ENCODE peak calls at places on chromosomes 6 and 20, in six cellular contexts. V, R, K, W, P and O are unnamed samples.

GRCh38 chr20:59723108-59723500 is 118.8 kb downstream of the PHACTR3 start:
- DNase-seq in V (no peak), R (no peak), K (no peak), W (no peak), P (no peak), O (no peak)

GRCh38 chr6:136249336-136249735 is 775 bp downstream of the MTFR2 start:
- DNase-seq in V (no peak), R (no peak), K (no peak), W (no peak), P (no peak), O (no peak)

GRCh38 chr6:34146021-34146782 is at the start of gene GRM4:
- DNase-seq in V (no peak), R (peak; percentile 55), K (no peak), W (no peak), P (no peak), O (no peak)

GRCh38 chr6:21634582-21634981 is 41.0 kb downstream of the SOX4 start:
- DNase-seq in V (peak; percentile 30), R (no peak), K (no peak), W (no peak), P (no peak), O (no peak)

GRCh38 chr6:107228754-107229153 is 113.4 kb upstream of the BEND3 start:
- DNase-seq in V (no peak), R (no peak), K (no peak), W (no peak), P (no peak), O (no peak)

GRCh38 chr20:63652192-63652980 is 838 bp downstream of the STMN3 start:
- DNase-seq in V (peak; percentile 41), R (no peak), K (peak; percentile 90), W (no peak), P (no peak), O (no peak)

GRCh38 chr20:17914957-17915356 is 53.6 kb downstream of the SNX5 start:
- DNase-seq in V (no peak), R (peak; percentile 36), K (no peak), W (no peak), P (no peak), O (no peak)

GRCh38 chr6:31143148-31143547 is 4.3 kb upstream of the PSORS1C2 start:
- DNase-seq in V (no peak), R (peak; percentile 88), K (no peak), W (no peak), P (peak; percentile 59), O (no peak)

GRCh38 chr6:24517659-24518538 is 23.1 kb downstream of the ALDH5A1 start:
- DNase-seq in V (no peak), R (no peak), K (no peak), W (peak; percentile 81), P (no peak), O (no peak)
- TF ChIP-seq POLR2AphosphoS5 in V (no peak), R (no peak), K (no peak), W (no peak), P (no peak), O (no peak)

GRCh38 chr6:111119550-111120329 is 32.4 kb downstream of the SLC16A10 start:
- DNase-seq in V (no peak), R (no peak), K (no peak), W (no peak), P (no peak), O (no peak)

GRCh38 chr6:111113731-111114438 is 26.6 kb downstream of the SLC16A10 start:
- DNase-seq in V (no peak), R (peak; percentile 66), K (peak; percentile 47), W (no peak), P (peak; percentile 42), O (no peak)

GRCh38 chr6:111118816-111119215 is 31.5 kb downstream of the SLC16A10 start:
- DNase-seq in V (no peak), R (no peak), K (no peak), W (no peak), P (no peak), O (no peak)

GRCh38 chr6:111114484-111114883 is 27.2 kb downstream of the SLC16A10 start:
- DNase-seq in V (no peak), R (no peak), K (no peak), W (no peak), P (no peak), O (no peak)
- TF ChIP-seq CTCF in V (no peak), R (no peak), K (no peak), W (no peak), P (no peak), O (no peak)

DNA sequence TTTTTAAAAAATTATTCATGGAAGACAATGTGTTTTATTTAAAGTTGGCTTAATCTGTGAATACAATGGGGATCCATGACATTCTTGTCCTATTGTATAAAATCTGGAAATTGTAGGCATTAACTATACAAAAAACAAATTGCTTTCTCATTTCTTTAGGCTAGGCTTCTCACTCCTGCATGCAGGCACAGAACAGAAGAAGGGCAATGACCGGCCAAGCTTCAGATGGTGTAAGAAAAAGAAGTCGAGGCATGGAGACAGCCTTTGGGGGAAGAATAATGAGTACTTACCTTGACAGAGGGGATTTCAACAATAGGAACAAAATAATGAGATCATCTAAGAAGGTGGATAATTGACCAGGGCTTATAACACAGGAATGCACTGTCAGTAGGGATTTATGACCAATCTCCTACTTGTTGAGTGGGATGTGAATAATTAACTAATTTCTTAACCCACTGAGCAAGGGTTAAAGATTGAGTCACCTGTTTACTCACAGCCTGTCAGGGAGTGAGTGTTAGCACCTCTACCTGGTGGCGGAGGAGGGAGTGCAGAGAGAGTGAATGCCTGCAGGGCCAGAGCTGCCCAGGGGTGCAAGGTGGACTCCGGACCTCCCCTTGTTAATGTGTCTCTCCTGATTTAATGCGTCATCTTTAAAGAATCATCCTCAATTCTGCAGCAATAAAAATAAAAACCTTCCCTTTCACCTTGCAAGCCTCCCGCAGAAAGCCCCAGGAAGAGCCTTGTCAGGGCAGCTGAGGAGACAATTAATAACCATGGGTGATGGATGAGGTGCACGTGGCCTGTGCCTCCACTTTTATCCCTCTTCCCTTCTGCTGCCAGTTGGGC is 3.9 kb downstream of the SLC22A2 start:
- DNase-seq in V (peak; percentile 81), R (no peak), K (no peak), W (no peak), P (no peak), O (peak; percentile 70)
- TF ChIP-seq EP300 in V (no peak), R (no peak), K (no peak), W (no peak), P (no peak), O (no peak)

GRCh38 chr6:4559281-4559875 is 216.8 kb upstream of the CDYL start:
- DNase-seq in V (no peak), R (no peak), K (no peak), W (peak; percentile 55), P (no peak), O (no peak)

GRCh38 chr6:4560225-4561077 is 215.8 kb upstream of the CDYL start:
- DNase-seq in V (no peak), R (no peak), K (no peak), W (peak; percentile 90), P (no peak), O (no peak)

GRCh38 chr6:4561078-4561435 is 215.1 kb upstream of the CDYL start:
- DNase-seq in V (no peak), R (no peak), K (no peak), W (peak; percentile 66), P (no peak), O (no peak)

GRCh38 chr6:4563877-4564276 is 212.3 kb upstream of the CDYL start:
- DNase-seq in V (no peak), R (no peak), K (no peak), W (peak; percentile 31), P (no peak), O (no peak)

GRCh38 chr6:4561773-4562172 is 214.4 kb upstream of the CDYL start:
- DNase-seq in V (no peak), R (no peak), K (no peak), W (no peak), P (no peak), O (no peak)
- TF ChIP-seq POLR2AphosphoS5 in V (no peak), R (no peak), K (no peak), W (no peak), P (no peak), O (no peak)

GRCh38 chr6:74867286-74867685 is 338.6 kb downstream of the COL12A1 start:
- DNase-seq in V (no peak), R (no peak), K (no peak), W (no peak), P (no peak), O (no peak)

GRCh38 chr6:74870403-74870802 is 335.4 kb downstream of the COL12A1 start:
- DNase-seq in V (peak; percentile 69), R (no peak), K (no peak), W (no peak), P (no peak), O (peak; percentile 23)

GRCh38 chr6:74871757-74872156 is 334.1 kb downstream of the COL12A1 start:
- DNase-seq in V (no peak), R (no peak), K (no peak), W (no peak), P (no peak), O (no peak)

GRCh38 chr6:74873911-74874310 is 331.9 kb downstream of the COL12A1 start:
- DNase-seq in V (no peak), R (no peak), K (no peak), W (no peak), P (no peak), O (no peak)

DNA sequence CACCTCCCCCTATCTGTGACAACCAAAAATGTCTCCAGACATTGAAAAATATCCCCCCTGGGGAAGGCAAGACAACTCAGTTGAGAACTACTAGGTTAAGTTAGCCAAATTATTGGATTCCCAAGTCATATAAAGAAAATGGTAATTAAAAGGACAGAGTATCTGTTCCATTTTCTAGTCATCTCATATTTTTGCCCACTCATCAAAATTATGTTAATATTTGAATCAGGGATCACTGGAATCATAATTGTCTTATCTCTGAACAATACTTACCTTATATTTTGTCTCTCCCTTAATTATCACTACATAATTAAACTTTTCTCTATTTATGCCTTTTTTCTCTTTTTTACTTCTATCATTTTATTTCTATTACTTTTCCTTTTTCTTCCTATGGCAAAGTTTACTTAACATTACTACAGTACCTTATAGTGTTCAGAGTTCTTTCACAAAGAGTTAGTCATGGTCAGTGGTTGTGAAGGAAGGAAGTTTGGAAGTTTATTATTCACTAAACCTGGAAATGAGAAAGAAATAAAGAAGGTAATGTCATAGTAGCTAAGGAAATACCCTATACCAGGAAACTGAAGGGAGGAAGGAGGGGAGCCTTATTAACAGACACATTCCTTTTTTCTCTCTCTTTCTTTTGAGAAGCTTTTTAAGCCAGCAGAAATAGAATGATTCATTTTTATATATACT is 333.0 kb downstream of the COL12A1 start:
- DNase-seq in V (no peak), R (no peak), K (no peak), W (no peak), P (no peak), O (no peak)
- TF ChIP-seq CTCF in V (no peak), R (no peak), K (no peak), W (no peak), P (no peak), O (no peak)

DNA sequence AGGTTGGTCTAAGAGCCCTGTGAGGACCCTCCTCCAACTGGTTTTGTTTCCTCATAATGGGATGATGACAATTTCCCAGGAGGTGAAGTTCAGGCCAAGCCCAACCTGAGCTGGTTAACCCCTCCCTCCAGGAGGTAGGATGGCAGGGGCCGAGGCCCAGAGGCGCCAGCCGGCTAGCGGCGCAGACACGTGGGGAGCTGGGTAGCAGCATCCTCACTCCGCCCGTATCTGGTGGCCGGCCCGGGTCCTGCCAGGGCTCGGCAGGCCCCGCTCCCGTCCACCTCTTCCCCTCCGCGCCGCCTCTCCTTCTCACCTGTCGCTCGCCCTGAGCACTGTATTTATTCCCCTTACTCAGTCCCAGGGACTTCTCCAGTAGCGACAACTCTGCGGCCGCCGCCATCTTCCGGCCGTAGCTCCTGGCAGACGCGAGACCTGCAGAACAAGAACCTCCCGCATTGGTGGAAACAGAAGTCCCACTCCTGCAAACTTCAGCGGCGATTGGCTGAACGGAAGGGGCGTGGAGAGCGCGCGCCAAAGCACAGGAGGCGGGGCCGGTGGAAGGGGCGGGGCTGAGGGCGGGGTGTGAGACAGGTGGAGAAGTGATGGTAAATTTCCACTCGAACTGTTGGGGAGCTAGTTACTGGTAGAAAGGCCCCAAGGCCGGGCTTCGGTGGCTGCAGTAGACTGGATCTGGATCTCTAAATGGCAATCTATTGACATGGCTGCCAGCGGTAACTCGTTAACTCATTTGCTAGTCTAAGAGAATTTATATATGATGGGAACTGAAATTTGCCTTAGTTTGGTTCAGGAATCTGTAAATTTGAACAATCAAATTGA is at the start of gene EEF1E1:
- DNase-seq in V (peak; percentile 97), R (peak; percentile 95), K (peak; percentile 95), W (peak; percentile 98), P (peak; percentile 97), O (peak; percentile 97)
- TF ChIP-seq EP300 in V (no peak), R (no peak), K (no peak), W (no peak), P (no peak), O (no peak)